ENCODE peak calls at places on chromosomes 5 and 9, in ten cellular contexts. E is activated CD8-positive, alpha-beta memory T cell treated with anti-CD3 and anti-CD28 coated beads, Interleukin-2, amount 50 U/mL, for 48 hours; R is HTR-8/SVneo; K is effector CD4-positive, alpha-beta T cell; F is astrocyte of the cerebellum; W is right cardiac atrium; M is M059J; X is stimulated activated CD4-positive, alpha-beta T cell treated with anti-CD3 and anti-CD28 coated beads, Interleukin-15, amount 100 ng/mL, for 1 hour; P is NCI-H82; G is H54. Z is an unnamed sample.

GRCh38 chr5:155532621-155533314 is 519.2 kb downstream of the KIF4B start:
- DNase-seq in G (no peak), P (no peak), R (no peak), F (no peak), E (no peak), X (no peak), M (peak), K (no peak), W (no peak), Z (no peak)

GRCh38 chr5:15376088-15376487 is 123.9 kb upstream of the FBXL7 start:
- DNase-seq in X (no peak), E (no peak), F (no peak), K (no peak), G (no peak), P (no peak), W (no peak), R (no peak), M (no peak), Z (no peak)

GRCh38 chr9:91481971-91482370 is 58.3 kb upstream of the NFIL3 start:
- DNase-seq in M (no peak), E (no peak), G (no peak), K (no peak), W (no peak), F (no peak), P (no peak), R (no peak), X (no peak), Z (no peak)

GRCh38 chr5:177545487-177546261 is 8.7 kb downstream of the FAM193B start:
- DNase-seq in E (no peak), W (peak), K (no peak), F (no peak), R (no peak), X (no peak), G (no peak), P (no peak), M (peak), Z (peak)

GRCh38 chr9:128523199-128523925 is 18.8 kb downstream of the GLE1 start:
- DNase-seq in G (no peak), W (peak), K (no peak), X (no peak), P (peak), F (no peak), R (no peak), M (peak), E (no peak), Z (peak)

GRCh38 chr9:95383198-95383673 is 65.7 kb upstream of the FANCC start:
- DNase-seq in P (peak), W (no peak), G (peak), X (no peak), R (peak), F (peak), K (no peak), E (no peak), M (peak), Z (no peak)

GRCh38 chr5:97044057-97044456 is 98.4 kb downstream of the LIX1 start:
- DNase-seq in W (peak), P (peak), X (no peak), F (no peak), K (no peak), R (peak), M (peak), E (no peak), G (no peak), Z (no peak)

GRCh38 chr5:181028032-181028819 is 11.8 kb upstream of the BTNL9 start:
- DNase-seq in R (no peak), F (no peak), K (no peak), W (no peak), X (no peak), E (no peak), P (no peak), M (no peak), G (peak), Z (no peak)

GRCh38 chr9:71916834-71917534 is 5.5 kb downstream of the C9orf85 start:
- DNase-seq in R (no peak), K (no peak), G (no peak), W (no peak), X (no peak), F (no peak), E (no peak), M (no peak), P (no peak), Z (no peak)

GRCh38 chr9:125632321-125633115 is 74.5 kb downstream of the MAPKAP1 start:
- DNase-seq in P (no peak), R (no peak), M (peak), X (no peak), K (no peak), F (no peak), G (peak), W (no peak), E (peak), Z (no peak)

GRCh38 chr5:57817924-57818323 is 335.3 kb upstream of the ACTBL2 start:
- DNase-seq in P (no peak), F (no peak), E (no peak), W (no peak), K (no peak), G (no peak), X (no peak), R (no peak), M (peak), Z (no peak)

GRCh38 chr9:120893585-120893857 is 16.5 kb upstream of the PHF19 start:
- DNase-seq in G (no peak), P (no peak), F (no peak), K (no peak), W (no peak), E (no peak), M (no peak), R (no peak), X (no peak), Z (no peak)

GRCh38 chr9:133906218-133906617 is 85.9 kb downstream of the VAV2 start:
- DNase-seq in X (no peak), F (no peak), G (no peak), P (no peak), E (no peak), M (no peak), R (no peak), K (no peak), W (no peak), Z (no peak)

GRCh38 chr9:132474253-132474652 is 64.2 kb downstream of the CFAP77 start:
- DNase-seq in P (no peak), R (no peak), K (no peak), M (peak), F (no peak), E (no peak), W (no peak), X (no peak), G (no peak), Z (no peak)

GRCh38 chr5:159897786-159898393 is 18.4 kb upstream of the ADRA1B start:
- DNase-seq in X (no peak), P (no peak), W (peak), F (no peak), E (no peak), K (no peak), G (no peak), R (no peak), M (peak), Z (no peak)

GRCh38 chr5:146873186-146873917 is 5.2 kb downstream of the PPP2R2B start:
- DNase-seq in P (no peak), K (no peak), R (no peak), M (peak), F (peak), G (no peak), W (no peak), E (no peak), X (no peak), Z (no peak)

GRCh38 chr5:174571662-174572397 is 152.6 kb upstream of the MSX2 start:
- DNase-seq in P (no peak), W (peak), G (peak), X (no peak), R (peak), F (peak), E (no peak), M (peak), K (no peak), Z (peak)

GRCh38 chr5:106639488-106639887 is 1031.2 kb downstream of the EFNA5 start:
- DNase-seq in K (no peak), G (no peak), F (no peak), W (no peak), M (no peak), P (no peak), R (no peak), E (no peak), X (no peak), Z (no peak)

GRCh38 chr5:171647043-171647899 is 138.3 kb upstream of the SMIM23 start:
- DNase-seq in R (peak), F (peak), W (no peak), G (peak), E (no peak), X (no peak), M (peak), P (peak), K (no peak), Z (no peak)

GRCh38 chr9:99056876-99057664 is 47.8 kb upstream of the TGFBR1 start:
- DNase-seq in P (no peak), R (no peak), W (no peak), E (no peak), G (no peak), X (no peak), M (peak), K (no peak), F (peak), Z (no peak)